ENCODE peak calls at places on chromosome 18, in nine cellular contexts. F is PC-3, C is A549, E is GM12865, D is fibroblast of lung, G is endothelial cell, L is HepG2, U is nephron progenitor cell, K is GM20000. A is an unnamed sample.

GRCh38 chr18:39596216-39596615 is 2030.6 kb upstream of the CELF4 start:
- DNase-seq in F (no peak), C (no peak), E (no peak), D (peak; percentile 14), G (no peak), L (no peak), U (no peak), K (no peak), A (no peak)

GRCh38 chr18:75384144-75384543 is 43.4 kb downstream of the SMIM21 start:
- DNase-seq in F (no peak), C (no peak), E (no peak), D (no peak), G (no peak), L (no peak), U (no peak), K (no peak), A (no peak)

GRCh38 chr18:49464718-49465598 is 4.5 kb upstream of the DYM start:
- DNase-seq in F (no peak), C (peak; percentile 20), E (no peak), D (peak; percentile 43), G (no peak), L (no peak), U (no peak), K (no peak), A (no peak)

GRCh38 chr18:59696311-59697235 is 650 bp downstream of the CCBE1 start:
- DNase-seq in F (peak; percentile 66), C (peak; percentile 20), E (no peak), D (peak; percentile 65), G (peak; percentile 22), L (no peak), U (peak; percentile 56), K (peak; percentile 44), A (no peak)

GRCh38 chr18:55672574-55673361 is 84.8 kb upstream of the TCF4 start:
- DNase-seq in F (no peak), C (no peak), E (no peak), D (no peak), G (no peak), L (no peak), U (no peak), K (no peak), A (no peak)

GRCh38 chr18:79568543-79569205 is 110.9 kb upstream of the CTDP1 start:
- DNase-seq in F (no peak), C (no peak), E (no peak), D (no peak), G (no peak), L (no peak), U (no peak), K (no peak), A (no peak)

GRCh38 chr18:59423251-59423650 is 64.2 kb upstream of the LMAN1 start:
- DNase-seq in F (no peak), C (no peak), E (no peak), D (peak; percentile 42), G (no peak), L (no peak), U (no peak), K (no peak), A (no peak)

GRCh38 chr18:58755304-58756010 is 84.2 kb downstream of the MALT1 start:
- DNase-seq in F (no peak), C (no peak), E (no peak), D (no peak), G (no peak), L (no peak), U (no peak), K (no peak), A (no peak)

GRCh38 chr18:42373584-42373983 is 418.6 kb downstream of the PIK3C3 start:
- DNase-seq in F (no peak), C (no peak), E (no peak), D (no peak), G (no peak), L (no peak), U (no peak), K (no peak), A (no peak)

GRCh38 chr18:58373486-58373885 is 255.4 kb downstream of the ALPK2 start:
- DNase-seq in F (no peak), C (no peak), E (no peak), D (no peak), G (no peak), L (no peak), U (no peak), K (no peak), A (no peak)

GRCh38 chr18:74745658-74746403 is 148.2 kb downstream of the ZNF407 start:
- DNase-seq in F (peak; percentile 89), C (peak; percentile 56), E (no peak), D (peak; percentile 51), G (no peak), L (peak; percentile 15), U (no peak), K (no peak), A (peak; percentile 59)

GRCh38 chr18:34352385-34353163 is 127.9 kb upstream of the NOL4 start:
- DNase-seq in F (peak; percentile 45), C (no peak), E (no peak), D (peak; percentile 28), G (no peak), L (peak; percentile 22), U (no peak), K (no peak), A (no peak)
- TF ChIP-seq CTCF in F (peak; percentile 56), C (no peak), E (no peak), D (peak; percentile 29), G (no peak), L (peak; percentile 39), U (no peak), K (no peak), A (no peak)

GRCh38 chr18:26017929-26018328 is 72.5 kb downstream of the SS18 start:
- DNase-seq in F (no peak), C (peak; percentile 4), E (peak; percentile 11), D (peak; percentile 21), G (no peak), L (no peak), U (no peak), K (peak; percentile 6), A (no peak)
- TF ChIP-seq CTCF in F (peak; percentile 47), C (no peak), E (no peak), D (no peak), G (no peak), L (no peak), U (no peak), K (no peak), A (no peak)

DNA sequence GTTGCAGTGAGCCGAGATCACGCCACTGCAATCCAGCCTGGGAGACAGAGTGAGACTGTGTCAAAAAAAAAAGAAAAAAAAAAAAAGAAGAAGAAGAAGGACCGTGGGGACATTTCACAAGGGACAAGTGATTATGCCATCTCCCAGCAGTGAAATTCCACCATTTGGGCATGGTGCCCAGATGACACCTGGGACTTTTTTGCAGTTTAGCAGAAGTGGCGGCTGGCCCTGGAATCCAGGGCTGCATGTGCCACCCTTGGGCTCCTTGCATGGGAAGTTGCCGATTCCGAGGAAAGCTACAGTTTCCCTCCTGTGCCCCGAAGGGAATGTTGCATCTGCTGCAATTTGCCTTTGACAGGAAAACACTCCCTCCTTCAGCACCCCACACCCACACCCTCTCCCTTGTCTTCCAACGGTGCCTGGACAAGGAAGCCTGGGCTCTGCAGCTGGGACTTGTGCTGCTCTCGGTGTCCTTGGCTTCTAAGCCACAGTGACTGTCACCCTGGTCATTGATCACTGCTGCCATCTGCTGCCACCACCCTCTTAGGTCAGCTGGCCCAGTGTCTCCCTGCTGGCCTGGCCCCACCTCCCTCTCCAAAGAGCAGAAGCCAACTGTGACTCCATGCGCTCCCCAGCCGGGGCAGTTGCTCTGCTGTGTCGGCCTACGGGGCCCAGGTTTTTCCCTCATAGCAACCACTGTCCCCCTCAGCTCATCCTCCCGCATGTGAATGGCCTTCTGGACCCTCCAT is 56.4 kb upstream of the LRRC30 start:
- DNase-seq in F (no peak), C (no peak), E (no peak), D (no peak), G (peak; percentile 23), L (peak; percentile 10), U (peak; percentile 27), K (no peak), A (no peak)
- TF ChIP-seq CTCF in F (peak; percentile 21), C (no peak), E (no peak), D (no peak), G (no peak), L (peak; percentile 62), U (no peak), K (no peak), A (no peak)

DNA sequence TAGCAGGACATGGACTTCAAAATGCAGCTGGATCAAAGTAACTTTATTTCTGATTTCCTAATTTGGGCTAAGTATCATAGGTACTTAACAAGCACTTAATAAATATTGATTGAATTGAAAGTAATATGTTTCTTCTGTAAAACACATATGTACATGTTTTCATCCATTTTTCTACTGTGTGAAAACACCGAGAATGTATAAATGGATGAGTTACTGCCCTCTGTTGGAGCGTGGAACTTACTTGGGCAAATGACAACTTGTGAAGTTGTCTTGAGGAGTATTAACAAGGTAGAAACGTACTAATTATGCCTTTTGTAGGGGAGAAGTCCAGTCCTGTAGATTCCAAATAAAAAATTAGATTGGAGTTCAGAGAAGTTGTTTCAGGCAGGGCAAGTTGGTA is 87.2 kb downstream of the PHLPP1 start:
- DNase-seq in F (no peak), C (no peak), E (no peak), D (peak; percentile 17), G (no peak), L (no peak), U (no peak), K (no peak), A (no peak)
- TF ChIP-seq CTCF in F (peak; percentile 59), C (peak; percentile 23), E (no peak), D (peak; percentile 18), G (no peak), L (peak; percentile 29), U (no peak), K (no peak), A (peak; percentile 18)

DNA sequence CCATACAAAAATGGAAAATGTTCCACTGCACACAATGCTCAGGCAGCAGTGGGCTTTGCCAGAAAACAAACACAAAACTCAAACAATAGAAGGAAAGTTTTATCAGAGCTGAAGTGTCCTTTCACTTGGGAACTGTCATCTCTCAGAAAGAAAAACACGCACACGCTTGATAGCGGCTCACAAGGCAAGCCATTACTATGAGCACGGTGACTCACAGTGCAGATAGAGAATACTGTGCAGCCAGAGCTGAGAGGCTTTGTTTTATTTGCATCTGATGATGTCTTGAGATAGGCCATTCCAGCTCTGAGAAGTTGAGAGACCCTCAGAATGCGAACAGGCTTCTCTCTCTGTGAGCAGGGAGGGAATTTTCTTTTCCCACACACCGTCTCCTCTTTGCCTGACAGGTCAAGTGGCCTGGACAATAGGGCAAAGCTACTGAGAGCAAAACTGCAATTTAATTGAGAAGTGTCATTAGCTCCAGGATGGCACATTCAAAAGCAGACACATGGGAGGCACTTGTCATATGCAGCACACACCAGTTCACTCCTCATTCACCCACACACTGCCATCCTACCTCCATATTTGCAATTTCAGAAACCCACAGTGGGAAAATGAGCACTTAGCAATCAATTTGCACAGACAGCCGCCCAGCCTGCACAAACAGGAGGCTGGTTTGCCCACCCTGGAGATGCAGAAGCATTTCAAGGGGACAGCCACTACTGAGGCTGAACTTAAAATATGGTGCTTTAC is 236.5 kb downstream of the SS18 start:
- DNase-seq in F (no peak), C (no peak), E (no peak), D (no peak), G (no peak), L (no peak), U (no peak), K (no peak), A (no peak)
- TF ChIP-seq CTCF in F (no peak), C (no peak), E (no peak), D (no peak), G (no peak), L (no peak), U (no peak), K (no peak), A (no peak)

A was measured in RWPE1.